ENCODE peak calls at places on chromosomes 1 and 21, in nine cellular contexts. I is astrocyte of the spinal cord; F is GM12865; M is bronchial epithelial cell; P is hepatocyte; H is nephron progenitor cell; N is CD8-positive, alpha-beta T cell; A is heart right ventricle; Q is GM20000. C is an unnamed sample.

GRCh38 chr1:232982238-232982944 is 32.0 kb downstream of the NTPCR start:
- DNase-seq in I (peak; percentile 40), F (no peak), M (peak; percentile 5), P (no peak), H (no peak), N (no peak), A (no peak), Q (no peak), C (no peak)

GRCh38 chr1:3601743-3602142 is 9.6 kb downstream of the MEGF6 start:
- DNase-seq in I (no peak), F (no peak), M (no peak), P (no peak), H (no peak), N (no peak), A (no peak), Q (no peak), C (no peak)

GRCh38 chr1:232463226-232463625 is 166.7 kb downstream of the SIPA1L2 start:
- DNase-seq in I (peak; percentile 45), F (no peak), M (no peak), P (no peak), H (no peak), N (no peak), A (no peak), Q (no peak), C (no peak)

GRCh38 chr1:116878804-116879477 is 30.8 kb upstream of the PTGFRN start:
- DNase-seq in I (peak; percentile 64), F (peak; percentile 84), M (peak; percentile 97), P (peak; percentile 42), H (peak; percentile 36), N (no peak), A (peak; percentile 41), Q (peak; percentile 36), C (peak; percentile 32)

GRCh38 chr1:17070163-17070525 is 16.3 kb upstream of the SDHB start:
- DNase-seq in I (no peak), F (no peak), M (no peak), P (no peak), H (no peak), N (no peak), A (no peak), Q (no peak), C (no peak)

GRCh38 chr21:27536319-27536718 is 569.4 kb upstream of the ADAMTS5 start:
- DNase-seq in I (peak; percentile 20), F (no peak), M (peak; percentile 31), P (no peak), H (no peak), N (no peak), A (no peak), Q (no peak), C (no peak)

GRCh38 chr1:97507863-97508262 is 413.0 kb downstream of the DPYD start:
- DNase-seq in I (no peak), F (no peak), M (no peak), P (no peak), H (no peak), N (no peak), A (no peak), Q (no peak), C (no peak)

GRCh38 chr1:205518616-205519540 is 14.4 kb downstream of the CDK18 start:
- DNase-seq in I (no peak), F (no peak), M (no peak), P (no peak), H (no peak), N (no peak), A (no peak), Q (no peak), C (no peak)

GRCh38 chr1:162629077-162629637 is 3.1 kb upstream of the DDR2 start:
- DNase-seq in I (peak; percentile 58), F (no peak), M (no peak), P (no peak), H (no peak), N (no peak), A (no peak), Q (no peak), C (no peak)

GRCh38 chr1:171427852-171428471 is 57.4 kb upstream of the PRRC2C start:
- DNase-seq in I (no peak), F (no peak), M (no peak), P (no peak), H (no peak), N (no peak), A (no peak), Q (no peak), C (no peak)

GRCh38 chr1:230105754-230106625 is 39.0 kb downstream of the GALNT2 start:
- DNase-seq in I (peak; percentile 75), F (peak; percentile 74), M (peak; percentile 93), P (peak; percentile 73), H (no peak), N (no peak), A (no peak), Q (peak; percentile 62), C (no peak)

GRCh38 chr1:29782846-29783500 is 546.7 kb downstream of the PTPRU start:
- DNase-seq in I (no peak), F (no peak), M (no peak), P (no peak), H (no peak), N (no peak), A (no peak), Q (no peak), C (no peak)

GRCh38 chr1:104132386-104132973 is 382.8 kb downstream of the AMY1C start:
- DNase-seq in I (peak; percentile 5), F (peak; percentile 31), M (peak; percentile 21), P (peak; percentile 59), H (peak; percentile 17), N (no peak), A (no peak), Q (peak; percentile 10), C (no peak)

GRCh38 chr21:42313501-42313969 is 1.7 kb downstream of the TFF3 start:
- DNase-seq in I (peak; percentile 42), F (no peak), M (no peak), P (no peak), H (no peak), N (no peak), A (no peak), Q (no peak), C (no peak)

GRCh38 chr1:1784933-1785332 is 6.7 kb upstream of the NADK start:
- DNase-seq in I (no peak), F (no peak), M (no peak), P (no peak), H (no peak), N (no peak), A (no peak), Q (no peak), C (no peak)

DNA sequence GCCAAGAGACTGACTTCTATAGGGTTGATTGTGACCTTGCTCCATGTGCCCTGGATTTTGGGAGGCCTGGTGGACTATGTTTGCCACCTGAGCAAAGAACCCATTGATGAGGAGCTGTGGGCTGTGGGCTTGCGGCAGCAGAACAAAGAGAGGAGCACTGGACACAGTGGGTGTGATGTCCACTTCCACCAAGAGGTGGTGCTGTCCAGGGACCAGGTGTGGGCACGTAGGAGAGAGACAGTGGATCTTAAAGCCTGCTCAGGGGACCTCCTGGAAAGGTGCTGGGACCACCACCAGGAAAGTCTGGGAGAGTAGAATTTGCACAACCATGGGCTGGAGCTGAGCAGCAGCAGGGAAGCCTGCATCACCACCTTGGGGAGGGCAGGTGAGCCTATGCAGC is 106.7 kb upstream of the ETS2 start:
- DNase-seq in I (no peak), F (no peak), M (peak; percentile 14), P (no peak), H (peak; percentile 8), N (no peak), A (no peak), Q (no peak), C (no peak)
- TF ChIP-seq CTCF in I (peak; percentile 37), F (no peak), M (peak; percentile 58), P (no peak), H (no peak), N (no peak), A (no peak), Q (no peak), C (no peak)

GRCh38 chr1:77489910-77490309 is 192.5 kb downstream of the ZZZ3 start:
- DNase-seq in I (peak; percentile 64), F (no peak), M (no peak), P (no peak), H (no peak), N (no peak), A (no peak), Q (no peak), C (no peak)

GRCh38 chr1:77487631-77488030 is 194.8 kb downstream of the ZZZ3 start:
- DNase-seq in I (no peak), F (no peak), M (no peak), P (no peak), H (no peak), N (no peak), A (no peak), Q (no peak), C (no peak)

GRCh38 chr1:77484334-77484733 is 198.1 kb downstream of the ZZZ3 start:
- DNase-seq in I (no peak), F (no peak), M (no peak), P (no peak), H (no peak), N (no peak), A (no peak), Q (no peak), C (no peak)

GRCh38 chr1:77484926-77485325 is 197.5 kb downstream of the ZZZ3 start:
- DNase-seq in I (no peak), F (no peak), M (no peak), P (no peak), H (no peak), N (no peak), A (no peak), Q (no peak), C (no peak)
- TF ChIP-seq CTCF in I (no peak), F (no peak), M (no peak), P (no peak), H (no peak), N (no peak), A (no peak), Q (no peak), C (no peak)

GRCh38 chr1:119290297-119290696 is 78.3 kb upstream of the HAO2 start:
- DNase-seq in I (no peak), F (no peak), M (peak; percentile 76), P (no peak), H (no peak), N (no peak), A (no peak), Q (no peak), C (no peak)

GRCh38 chr1:119285482-119285881 is 83.1 kb upstream of the HAO2 start:
- DNase-seq in I (peak; percentile 66), F (no peak), M (peak; percentile 93), P (peak; percentile 67), H (no peak), N (no peak), A (no peak), Q (no peak), C (no peak)

GRCh38 chr1:119288751-119289150 is 79.8 kb upstream of the HAO2 start:
- DNase-seq in I (peak; percentile 34), F (no peak), M (no peak), P (no peak), H (no peak), N (no peak), A (no peak), Q (no peak), C (no peak)

GRCh38 chr1:119291611-119292206 is 76.9 kb upstream of the HAO2 start:
- DNase-seq in I (no peak), F (no peak), M (no peak), P (no peak), H (no peak), N (no peak), A (no peak), Q (no peak), C (no peak)

GRCh38 chr1:119286587-119287181 is 81.9 kb upstream of the HAO2 start:
- DNase-seq in I (peak; percentile 39), F (peak; percentile 61), M (peak; percentile 60), P (peak; percentile 75), H (peak; percentile 53), N (no peak), A (no peak), Q (peak; percentile 54), C (no peak)
- TF ChIP-seq CTCF in I (peak; percentile 62), F (peak; percentile 60), M (peak; percentile 66), P (peak; percentile 87), H (peak; percentile 68), N (peak; percentile 13), A (peak; percentile 37), Q (peak; percentile 62), C (peak; percentile 64)

GRCh38 chr1:47675047-47675675 is 237.3 kb downstream of the FOXD2 start:
- DNase-seq in I (no peak), F (no peak), M (no peak), P (no peak), H (no peak), N (no peak), A (no peak), Q (no peak), C (no peak)
- TF ChIP-seq CTCF in I (no peak), F (no peak), M (no peak), P (no peak), H (no peak), N (no peak), A (no peak), Q (no peak), C (no peak)

C was measured in mesothelial cell of epicardium.